ENCODE peak calls at places on chromosomes 13 and 19, in seven cellular contexts. O is fibroblast of mammary gland; G is GM19239; E is epithelial cell of esophagus; P is activated gamma-delta T cell treated with Interleukin-2 at 50 U/mL for 16 hours; Z is ELF-1; Q is stimulated activated CD4-positive, alpha-beta T cell treated with anti-CD3 and anti-CD28 coated beads, TNF-alpha, amount 100 ng/mL, for 24 hours. B is an unnamed sample.

GRCh38 chr13:84641491-84641890 is 759.2 kb upstream of the SLITRK1 start:
- DNase-seq in O (peak), P (no peak), G (no peak), Q (no peak), E (no peak), Z (no peak), B (peak)

GRCh38 chr13:36685912-36686311 is 12.1 kb downstream of the SERTM1 start:
- DNase-seq in O (peak), G (no peak), E (peak), Q (no peak), Z (no peak), P (no peak), B (peak)

GRCh38 chr13:25501231-25501630 is 129.5 kb downstream of the ATP8A2 start:
- DNase-seq in E (no peak), O (no peak), Z (no peak), Q (no peak), P (no peak), G (no peak), B (no peak)

GRCh38 chr13:34223984-34224383 is 406.0 kb downstream of the RFC3 start:
- DNase-seq in O (no peak), P (no peak), Q (no peak), G (no peak), E (peak), Z (no peak), B (no peak)

GRCh38 chr19:13615890-13616289 is 109.6 kb upstream of the CACNA1A start:
- DNase-seq in O (no peak), Q (no peak), E (no peak), G (no peak), P (no peak), Z (no peak), B (no peak)

GRCh38 chr19:15779756-15780476 is 7.5 kb upstream of the OR10H5 start:
- DNase-seq in Q (no peak), Z (no peak), E (no peak), G (no peak), O (peak), P (no peak), B (peak)

GRCh38 chr19:18726417-18726767 is 42.9 kb downstream of the CRTC1 start:
- DNase-seq in P (no peak), O (peak), Q (no peak), Z (no peak), E (no peak), G (no peak), B (no peak)

GRCh38 chr13:35791191-35791902 is 314.9 kb upstream of the MAB21L1 start:
- DNase-seq in Q (no peak), P (no peak), O (peak), E (peak), Z (no peak), G (no peak), B (no peak)

GRCh38 chr13:97976551-97977375 is 23.3 kb downstream of the IPO5 start:
- DNase-seq in G (no peak), Z (peak), E (peak), O (no peak), Q (no peak), P (peak), B (peak)

GRCh38 chr13:97946951-97947588 is 6.4 kb upstream of the IPO5 start:
- DNase-seq in P (no peak), Q (no peak), E (peak), O (peak), Z (no peak), G (no peak), B (no peak)

GRCh38 chr19:10227215-10227971 is 3.7 kb downstream of the S1PR2 start:
- DNase-seq in Q (no peak), O (peak), Z (no peak), P (no peak), E (no peak), G (no peak), B (no peak)

GRCh38 chr19:13150919-13151604 is 851 bp downstream of the IER2 start:
- DNase-seq in O (no peak), G (no peak), P (peak), E (no peak), Q (no peak), Z (peak), B (no peak)

GRCh38 chr19:44641866-44642265 is 1.8 kb upstream of the PVR start:
- DNase-seq in G (no peak), P (no peak), E (no peak), Z (no peak), Q (no peak), O (no peak), B (no peak)

GRCh38 chr19:18435848-18436631 is 1.9 kb downstream of the ISYNA1 start:
- DNase-seq in Q (no peak), P (no peak), Z (no peak), O (no peak), E (peak), G (no peak), B (no peak)

GRCh38 chr19:32810452-32810851 is 59.1 kb downstream of the SLC7A9 start:
- DNase-seq in G (no peak), O (no peak), P (no peak), Q (no peak), Z (no peak), E (no peak), B (no peak)

GRCh38 chr19:7917292-7918061 is 2.7 kb upstream of the SNAPC2 start:
- DNase-seq in G (peak), Q (no peak), Z (peak), E (peak), O (peak), P (peak), B (no peak)

GRCh38 chr19:6060600-6061391 is 49.5 kb downstream of the RFX2 start:
- DNase-seq in Z (peak), G (no peak), Q (peak), P (peak), O (peak), E (no peak), B (no peak)

GRCh38 chr19:16325161-16325527 is 518 bp downstream of the KLF2 start:
- DNase-seq in Z (peak), E (no peak), P (peak), O (no peak), G (no peak), Q (no peak), B (no peak)

GRCh38 chr19:41940443-41941409 is 12.5 kb upstream of the ERFL start:
- DNase-seq in O (no peak), G (no peak), E (no peak), Q (no peak), P (no peak), Z (no peak), B (no peak)

GRCh38 chr13:21567714-21568113 is 36.3 kb downstream of the MICU2 start:
- DNase-seq in Z (no peak), G (no peak), Q (no peak), E (peak), P (no peak), O (no peak), B (no peak)

B was measured in Caki2.